ENCODE peak calls at places on chromosomes 4 and X, in seven cellular contexts. I is SK-N-SH, N is HCT116, D is GM12878, W is HepG2, F is K562, P is H1. B is an unnamed sample.
A peak's percentile ranks its signal among the peaks of the same experiment; 100 is the strongest.

GRCh38 chr4:112379306-112379705 is 82.1 kb downstream of the ALPK1 start:
- DNase-seq in I (no peak), N (no peak), D (no peak), W (no peak), F (no peak), P (peak; percentile 88), B (no peak)

GRCh38 chr4:94419956-94420355 is 31.8 kb upstream of the PDLIM5 start:
- DNase-seq in I (no peak), N (no peak), D (no peak), W (peak; percentile 76), F (no peak), P (no peak), B (no peak)

GRCh38 chr4:3781193-3781886 is 15.2 kb downstream of the ADRA2C start:
- DNase-seq in I (peak; percentile 77), N (peak; percentile 62), D (no peak), W (peak; percentile 74), F (peak; percentile 71), P (no peak), B (peak; percentile 97)

GRCh38 chr4:107210450-107211239 is 174.5 kb upstream of the DKK2 start:
- DNase-seq in I (no peak), N (no peak), D (no peak), W (no peak), F (no peak), P (no peak), B (peak; percentile 36)

GRCh38 chr4:171130126-171130801 is 682.9 kb upstream of the GALNTL6 start:
- DNase-seq in I (no peak), N (no peak), D (no peak), W (peak; percentile 1), F (no peak), P (no peak), B (peak; percentile 3)

GRCh38 chr4:18882468-18882867 is 860.9 kb upstream of the LCORL start:
- DNase-seq in I (no peak), N (peak; percentile 29), D (no peak), W (peak; percentile 1), F (no peak), P (no peak), B (no peak)

GRCh38 chrX:45621356-45622041 is 420.8 kb upstream of the DIPK2B start:
- DNase-seq in I (no peak), N (no peak), D (no peak), W (no peak), F (no peak), P (no peak), B (no peak)

GRCh38 chrX:106894392-106894909 is 8.7 kb downstream of the RIPPLY1 start:
- DNase-seq in I (peak; percentile 59), N (peak; percentile 63), D (no peak), W (peak; percentile 60), F (peak; percentile 64), P (peak; percentile 57), B (peak; percentile 2)

GRCh38 chr4:80202784-80203553 is 5.7 kb downstream of the PRDM8 start:
- DNase-seq in I (no peak), N (no peak), D (no peak), W (no peak), F (no peak), P (peak; percentile 70), B (no peak)

GRCh38 chrX:68511255-68511654 is 12.4 kb downstream of the YIPF6 start:
- DNase-seq in I (peak; percentile 56), N (no peak), D (no peak), W (peak; percentile 30), F (peak; percentile 29), P (no peak), B (no peak)

GRCh38 chr4:119209077-119209476 is 3.4 kb upstream of the USP53 start:
- DNase-seq in I (no peak), N (peak; percentile 95), D (no peak), W (peak; percentile 18), F (peak; percentile 18), P (no peak), B (no peak)

GRCh38 chr4:165971941-165972340 is 98.9 kb downstream of the TLL1 start:
- DNase-seq in I (no peak), N (no peak), D (no peak), W (no peak), F (no peak), P (no peak), B (no peak)

GRCh38 chr4:166143227-166143626 is 270.2 kb downstream of the TLL1 start:
- DNase-seq in I (no peak), N (no peak), D (no peak), W (no peak), F (no peak), P (no peak), B (no peak)

GRCh38 chrX:41031256-41031967 is 53.8 kb upstream of the USP9X start:
- DNase-seq in I (no peak), N (no peak), D (no peak), W (no peak), F (no peak), P (no peak), B (no peak)

GRCh38 chrX:145673851-145674250 is 143.8 kb upstream of the SLITRK2 start:
- DNase-seq in I (no peak), N (no peak), D (no peak), W (no peak), F (no peak), P (no peak), B (no peak)

GRCh38 chrX:129808163-129808828 is 28.5 kb downstream of the SASH3 start:
- DNase-seq in I (no peak), N (no peak), D (no peak), W (no peak), F (no peak), P (no peak), B (no peak)
- TF ChIP-seq JUND in I (no peak), N (no peak), D (no peak), W (no peak), F (no peak), P (no peak), B (no peak)

DNA sequence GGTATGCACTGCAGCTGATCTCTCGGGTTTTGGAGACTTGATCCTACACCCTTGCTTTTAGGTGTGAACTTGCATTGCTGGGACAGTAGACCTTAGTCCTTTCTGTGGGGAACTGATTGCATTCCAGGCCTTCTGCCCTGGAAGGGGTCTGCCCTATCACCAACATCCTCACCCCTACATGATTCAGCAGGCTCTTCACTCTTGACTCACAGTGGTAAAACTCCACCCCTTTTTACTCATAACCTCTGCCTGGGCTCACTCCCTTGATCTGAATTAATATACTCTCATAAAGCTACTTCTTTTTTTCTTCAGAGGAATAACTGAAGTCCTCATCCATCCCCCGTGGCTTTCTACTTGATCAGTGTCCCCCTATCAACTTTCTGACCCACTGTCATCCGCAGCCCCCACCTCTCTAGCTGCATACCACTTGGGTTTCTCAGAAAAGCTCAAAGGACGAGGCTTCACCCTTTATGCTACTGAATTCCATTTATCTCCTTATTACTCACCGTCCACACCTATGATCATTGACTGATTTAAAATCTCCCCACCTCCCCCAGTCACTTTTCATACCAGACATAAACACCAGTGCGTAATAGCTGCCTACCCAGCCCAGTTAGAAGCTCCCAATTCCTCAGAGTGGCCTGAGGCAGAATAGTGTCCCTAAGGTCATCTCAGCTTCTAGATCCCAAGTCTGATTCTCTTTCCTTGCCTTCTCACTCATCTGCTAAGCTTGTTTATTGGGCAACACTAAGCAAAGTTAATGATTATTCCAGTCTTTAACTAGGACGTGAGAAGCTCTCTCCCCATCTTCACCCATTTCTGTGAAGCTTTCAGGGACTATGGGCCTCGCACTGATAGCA is 6.9 kb upstream of the DDX60L start:
- DNase-seq in I (no peak), N (peak; percentile 96), D (no peak), W (no peak), F (no peak), P (no peak), B (no peak)
- TF ChIP-seq JUND in I (no peak), N (no peak), D (no peak), W (no peak), F (no peak), P (no peak), B (no peak)

GRCh38 chr4:68338625-68339024 is 11.3 kb downstream of the YTHDC1 start:
- DNase-seq in I (no peak), N (no peak), D (no peak), W (no peak), F (no peak), P (no peak), B (no peak)

GRCh38 chr4:68346461-68346860 is 3.4 kb downstream of the YTHDC1 start:
- DNase-seq in I (no peak), N (no peak), D (no peak), W (peak; percentile 49), F (no peak), P (no peak), B (peak; percentile 52)

GRCh38 chr4:68344049-68344448 is 5.8 kb downstream of the YTHDC1 start:
- DNase-seq in I (no peak), N (no peak), D (no peak), W (no peak), F (no peak), P (no peak), B (no peak)

GRCh38 chr4:68344785-68345184 is 5.1 kb downstream of the YTHDC1 start:
- DNase-seq in I (no peak), N (no peak), D (no peak), W (no peak), F (no peak), P (no peak), B (no peak)

DNA sequence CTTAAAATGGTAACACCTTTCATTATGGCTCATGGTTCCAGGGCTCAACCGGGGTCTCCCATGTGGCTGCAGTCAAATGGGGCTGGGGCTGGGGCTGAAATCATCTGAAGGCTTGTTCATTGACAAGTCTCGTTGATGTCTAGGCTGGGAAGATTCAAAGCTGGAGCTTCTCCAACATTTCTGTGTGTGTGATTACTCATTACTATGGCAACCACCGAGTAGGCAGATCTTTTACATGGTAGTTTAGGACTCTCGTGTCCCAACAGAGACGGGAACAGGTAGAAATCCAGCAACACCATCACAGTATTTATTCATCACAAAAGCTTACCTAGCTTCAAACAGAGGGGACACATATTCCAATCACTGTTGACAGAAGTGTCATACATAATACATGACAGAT is 7.8 kb downstream of the YTHDC1 start:
- DNase-seq in I (no peak), N (no peak), D (no peak), W (no peak), F (no peak), P (no peak), B (no peak)
- TF ChIP-seq JUND in I (no peak), N (no peak), D (no peak), W (no peak), F (no peak), P (no peak), B (no peak)

DNA sequence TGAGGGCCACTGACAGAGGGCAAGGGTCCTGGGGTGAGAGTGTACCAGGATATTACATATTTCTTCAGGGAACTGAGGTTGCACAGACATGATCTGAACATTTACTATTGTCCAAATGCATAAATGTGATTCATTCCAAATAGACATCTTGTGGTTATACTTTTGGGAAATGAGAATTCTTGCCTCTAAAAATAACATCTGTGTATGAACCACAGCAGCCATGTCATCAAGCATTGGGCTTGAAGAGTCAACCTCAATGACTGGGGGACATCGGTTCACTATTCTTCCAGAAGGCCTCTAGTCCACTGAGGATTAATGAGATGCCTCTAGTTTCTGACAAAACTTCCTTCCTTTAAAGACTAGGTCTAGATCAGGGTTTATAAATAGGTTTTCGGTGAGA is 193.1 kb upstream of the GPC4 start:
- DNase-seq in I (no peak), N (no peak), D (no peak), W (no peak), F (no peak), P (no peak), B (no peak)
- TF ChIP-seq JUND in I (no peak), N (no peak), D (no peak), W (no peak), F (no peak), P (no peak), B (no peak)